ENCODE peak calls at places on chromosomes 12 and 14, in six cellular contexts. B is NCI-H460, X is ACHN, L is GM18507, O is H7, H is MV-4-11. Y is an unnamed sample.

GRCh38 chr14:100067971-100068959 is 3.0 kb downstream of the EVL start:
- DNase-seq in O (no peak), X (no peak), B (no peak), L (no peak), H (peak), Y (peak)

GRCh38 chr14:33774866-33775519 is 175.9 kb downstream of the EGLN3 start:
- DNase-seq in B (no peak), X (no peak), L (no peak), O (no peak), H (no peak), Y (no peak)

GRCh38 chr12:18849080-18849479 is 111.2 kb downstream of the CAPZA3 start:
- DNase-seq in L (no peak), B (no peak), O (no peak), X (no peak), H (no peak), Y (no peak)

GRCh38 chr12:131327521-131328488 is 374.1 kb downstream of the ADGRD1 start:
- DNase-seq in B (no peak), X (no peak), L (no peak), O (peak), H (peak), Y (no peak)

GRCh38 chr12:56385873-56386272 is 23.2 kb upstream of the APOF start:
- DNase-seq in H (no peak), L (no peak), B (no peak), X (no peak), O (no peak), Y (no peak)

GRCh38 chr12:5371636-5372035 is 60.3 kb upstream of the NTF3 start:
- DNase-seq in O (no peak), H (no peak), L (no peak), X (no peak), B (no peak), Y (no peak)

GRCh38 chr14:63499701-63500250 is 43.4 kb downstream of the PPP2R5E start:
- DNase-seq in H (no peak), B (no peak), X (no peak), O (no peak), L (no peak), Y (no peak)

GRCh38 chr12:94649349-94650142 is 811 bp downstream of the TMCC3 start:
- DNase-seq in O (peak), X (peak), L (no peak), H (no peak), B (no peak), Y (peak)

GRCh38 chr12:96233941-96234461 is 39.8 kb downstream of the ELK3 start:
- DNase-seq in H (no peak), O (no peak), B (no peak), X (no peak), L (no peak), Y (no peak)

GRCh38 chr12:75658826-75659823 is 147.7 kb upstream of the KRR1 start:
- DNase-seq in H (peak), B (no peak), L (no peak), O (no peak), X (peak), Y (peak)

GRCh38 chr12:78249578-78249977 is 418.9 kb downstream of the NAV3 start:
- DNase-seq in H (no peak), O (no peak), B (no peak), X (no peak), L (no peak), Y (no peak)

GRCh38 chr12:65123435-65124063 is 2.4 kb upstream of the WIF1 start:
- DNase-seq in H (peak), X (peak), O (peak), L (no peak), B (peak), Y (peak)

GRCh38 chr12:106090586-106091411 is 48.0 kb downstream of the NUAK1 start:
- DNase-seq in L (no peak), H (no peak), B (no peak), O (no peak), X (peak), Y (no peak)

GRCh38 chr14:26173581-26173980 is 424.3 kb downstream of the NOVA1 start:
- DNase-seq in X (peak), L (no peak), B (no peak), O (no peak), H (no peak), Y (no peak)

GRCh38 chr14:105865266-105865903 is 339.0 kb downstream of the TMEM121 start:
- DNase-seq in L (no peak), X (no peak), H (no peak), O (peak), B (no peak), Y (no peak)

GRCh38 chr14:88792572-88793258 is at the start of gene EML5:
- DNase-seq in O (peak), X (peak), B (peak), L (peak), H (peak), Y (peak)

GRCh38 chr14:44370727-44371126 is 136.4 kb downstream of the FSCB start:
- DNase-seq in O (no peak), L (no peak), B (no peak), X (no peak), H (no peak), Y (no peak)

GRCh38 chr12:121968880-121969279 is 50.5 kb downstream of the CFAP251 start:
- DNase-seq in X (no peak), L (no peak), O (peak), H (peak), B (no peak), Y (no peak)

GRCh38 chr14:91968280-91968679 is 20.8 kb upstream of the FBLN5 start:
- DNase-seq in L (no peak), B (no peak), H (no peak), O (no peak), X (no peak), Y (no peak)

Y was measured in left kidney.